ENCODE peak calls at places on chromosomes 16 and 17, in nine cellular contexts. N is fibroblast of pulmonary artery; O is AML-193; Q is progenitor cell of endocrine pancreas; C is lung; V is stimulated activated CD8-positive, alpha-beta memory T cell treated with anti-CD3 and anti-CD28 coated beads, Interleukin-12 subunit alpha, Interleukin-12 subunit beta, amount 100 ng/mL, for 1 hour; F is central memory CD4-positive, alpha-beta T cell; W is activated naive CD4-positive, alpha-beta T cell; B is activated CD4-positive, alpha-beta T cell treated with anti-CD3 and anti-CD28 coated beads for 24 hours. J is an unnamed sample.

GRCh38 chr17:47686661-47687327 is 7.2 kb upstream of the TBKBP1 start:
- DNase-seq in N (no peak), O (no peak), Q (no peak), C (no peak), V (no peak), F (no peak), W (no peak), B (no peak), J (no peak)

GRCh38 chr16:81237282-81237681 is 1.2 kb upstream of the BCO1 start:
- DNase-seq in N (peak; percentile 7), O (no peak), Q (no peak), C (no peak), V (no peak), F (no peak), W (no peak), B (no peak), J (no peak)

GRCh38 chr16:9521749-9522370 is 430.4 kb downstream of the HAPSTR1 start:
- DNase-seq in N (no peak), O (no peak), Q (no peak), C (no peak), V (no peak), F (no peak), W (no peak), B (no peak), J (no peak)

GRCh38 chr16:79632289-79632688 is 31.8 kb upstream of the MAF start:
- DNase-seq in N (no peak), O (no peak), Q (no peak), C (no peak), V (no peak), F (no peak), W (no peak), B (no peak), J (no peak)

GRCh38 chr16:51180719-51181494 is 29.8 kb upstream of the SALL1 start:
- DNase-seq in N (no peak), O (no peak), Q (no peak), C (no peak), V (no peak), F (no peak), W (no peak), B (no peak), J (no peak)

GRCh38 chr17:13415877-13416416 is 185.8 kb downstream of the HS3ST3A1 start:
- DNase-seq in N (peak; percentile 74), O (no peak), Q (no peak), C (peak; percentile 84), V (no peak), F (no peak), W (no peak), B (no peak), J (peak; percentile 21)

GRCh38 chr17:45345554-45346254 is 28.9 kb upstream of the MAP3K14 start:
- DNase-seq in N (peak; percentile 93), O (no peak), Q (no peak), C (no peak), V (no peak), F (no peak), W (no peak), B (no peak), J (no peak)

GRCh38 chr17:81191116-81191515 is 25.1 kb upstream of the AATK start:
- DNase-seq in N (no peak), O (no peak), Q (no peak), C (no peak), V (no peak), F (no peak), W (no peak), B (no peak), J (peak; percentile 19)

GRCh38 chr17:42321555-42321954 is 33.3 kb downstream of the STAT5A start:
- DNase-seq in N (no peak), O (no peak), Q (no peak), C (no peak), V (no peak), F (no peak), W (no peak), B (no peak), J (no peak)

GRCh38 chr17:34254146-34254545 is 939 bp upstream of the CCL2 start:
- DNase-seq in N (peak; percentile 90), O (no peak), Q (no peak), C (no peak), V (no peak), F (no peak), W (no peak), B (no peak), J (no peak)

GRCh38 chr17:20189979-20190378 is 180.8 kb downstream of the SPECC1 start:
- DNase-seq in N (no peak), O (no peak), Q (no peak), C (no peak), V (no peak), F (no peak), W (no peak), B (no peak), J (no peak)

GRCh38 chr17:27554152-27554551 is 76.8 kb upstream of the LGALS9 start:
- DNase-seq in N (peak; percentile 52), O (no peak), Q (no peak), C (no peak), V (no peak), F (no peak), W (no peak), B (no peak), J (no peak)

GRCh38 chr17:65696739-65697394 is 135.4 kb upstream of the AXIN2 start:
- DNase-seq in N (peak; percentile 60), O (no peak), Q (no peak), C (no peak), V (no peak), F (no peak), W (no peak), B (no peak), J (no peak)

GRCh38 chr17:82587234-82588086 is 60.8 kb downstream of the WDR45B start:
- DNase-seq in N (no peak), O (no peak), Q (no peak), C (no peak), V (no peak), F (no peak), W (no peak), B (no peak), J (no peak)

GRCh38 chr16:56882077-56882476 is 17.1 kb downstream of the SLC12A3 start:
- DNase-seq in N (no peak), O (no peak), Q (no peak), C (no peak), V (no peak), F (no peak), W (no peak), B (no peak), J (no peak)

GRCh38 chr16:49575352-49576172 is 202.0 kb downstream of the C16orf78 start:
- DNase-seq in N (no peak), O (no peak), Q (no peak), C (no peak), V (no peak), F (no peak), W (no peak), B (no peak), J (no peak)

GRCh38 chr17:4182043-4182442 is 39.0 kb downstream of the CYB5D2 start:
- DNase-seq in N (no peak), O (no peak), Q (no peak), C (no peak), V (no peak), F (no peak), W (no peak), B (no peak), J (no peak)

GRCh38 chr17:32586666-32587065 is 99.9 kb downstream of the CDK5R1 start:
- DNase-seq in N (no peak), O (no peak), Q (no peak), C (no peak), V (no peak), F (no peak), W (no peak), B (no peak), J (no peak)

GRCh38 chr17:45722161-45722560 is 62.0 kb upstream of the CRHR1 start:
- DNase-seq in N (no peak), O (no peak), Q (no peak), C (no peak), V (no peak), F (no peak), W (no peak), B (no peak), J (no peak)

GRCh38 chr17:72466199-72466598 is 345.4 kb downstream of the SOX9 start:
- DNase-seq in N (peak; percentile 51), O (no peak), Q (no peak), C (peak; percentile 35), V (no peak), F (no peak), W (no peak), B (no peak), J (no peak)

GRCh38 chr16:82967424-82967823 is 340.7 kb downstream of the CDH13 start:
- DNase-seq in N (no peak), O (no peak), Q (no peak), C (no peak), V (no peak), F (no peak), W (no peak), B (no peak), J (no peak)

GRCh38 chr16:2953706-2954105 is 10.4 kb upstream of the KREMEN2 start:
- DNase-seq in N (no peak), O (no peak), Q (no peak), C (no peak), V (no peak), F (no peak), W (no peak), B (no peak), J (no peak)

J was measured in mesothelial cell of epicardium.